ENCODE peak calls at places on chromosomes 6 and 20, in eight cellular contexts. One of them, this sample, is unnamed.

GRCh38 chr6:7805828-7806227 is 79.9 kb downstream of the BMP6 start:
- DNase-seq in left ventricle myocardium inferior: no peak
- DNase-seq in GM06990: no peak
- DNase-seq in H9: no peak
- DNase-seq in tibial artery: no peak
- DNase-seq in psoas muscle: no peak
- DNase-seq in glutamatergic neuron: no peak
- DNase-seq in HFFc6: no peak
- DNase-seq in this sample: no peak

GRCh38 chr20:38131588-38132121 is 33.4 kb downstream of the TGM2 start:
- DNase-seq in left ventricle myocardium inferior: no peak
- DNase-seq in glutamatergic neuron: no peak
- DNase-seq in HFFc6: peak; percentile 58
- DNase-seq in psoas muscle: no peak
- DNase-seq in GM06990: no peak
- DNase-seq in tibial artery: peak; percentile 44
- DNase-seq in H9: no peak
- DNase-seq in this sample: no peak

GRCh38 chr6:106924699-106925523 is 49.6 kb downstream of the CD24 start:
- DNase-seq in glutamatergic neuron: no peak
- DNase-seq in GM06990: no peak
- DNase-seq in left ventricle myocardium inferior: no peak
- DNase-seq in H9: no peak
- DNase-seq in tibial artery: no peak
- DNase-seq in psoas muscle: no peak
- DNase-seq in HFFc6: no peak
- DNase-seq in this sample: no peak

GRCh38 chr20:62707981-62708521 is 585 bp upstream of the NTSR1 start:
- DNase-seq in HFFc6: no peak
- DNase-seq in H9: peak; percentile 79
- DNase-seq in GM06990: no peak
- DNase-seq in left ventricle myocardium inferior: no peak
- DNase-seq in tibial artery: no peak
- DNase-seq in glutamatergic neuron: peak; percentile 73
- DNase-seq in psoas muscle: peak; percentile 2
- DNase-seq in this sample: no peak

GRCh38 chr20:19909696-19910095 is 107.5 kb upstream of the NAA20 start:
- DNase-seq in GM06990: no peak
- DNase-seq in tibial artery: peak; percentile 86
- DNase-seq in psoas muscle: peak; percentile 80
- DNase-seq in HFFc6: no peak
- DNase-seq in H9: no peak
- DNase-seq in left ventricle myocardium inferior: peak; percentile 84
- DNase-seq in glutamatergic neuron: no peak
- DNase-seq in this sample: no peak

GRCh38 chr6:104705095-104705707 is 154.5 kb downstream of the HACE1 start:
- DNase-seq in left ventricle myocardium inferior: peak; percentile 22
- DNase-seq in tibial artery: no peak
- DNase-seq in GM06990: no peak
- DNase-seq in HFFc6: no peak
- DNase-seq in glutamatergic neuron: no peak
- DNase-seq in psoas muscle: no peak
- DNase-seq in H9: no peak
- DNase-seq in this sample: no peak

GRCh38 chr6:132404330-132404729 is 3.1 kb upstream of the MOXD1 start:
- DNase-seq in psoas muscle: no peak
- DNase-seq in glutamatergic neuron: no peak
- DNase-seq in tibial artery: no peak
- DNase-seq in H9: no peak
- DNase-seq in HFFc6: no peak
- DNase-seq in GM06990: no peak
- DNase-seq in left ventricle myocardium inferior: no peak
- DNase-seq in this sample: no peak

GRCh38 chr6:145756170-145756662 is 20.9 kb upstream of the EPM2A start:
- DNase-seq in psoas muscle: peak; percentile 16
- DNase-seq in glutamatergic neuron: no peak
- DNase-seq in GM06990: no peak
- DNase-seq in left ventricle myocardium inferior: peak; percentile 18
- DNase-seq in H9: no peak
- DNase-seq in HFFc6: peak; percentile 92
- DNase-seq in tibial artery: peak; percentile 70
- DNase-seq in this sample: no peak

GRCh38 chr6:11496152-11497060 is 41.1 kb upstream of the TMEM170B start:
- DNase-seq in H9: peak; percentile 61
- DNase-seq in tibial artery: peak; percentile 73
- DNase-seq in GM06990: no peak
- DNase-seq in left ventricle myocardium inferior: no peak
- DNase-seq in psoas muscle: peak; percentile 22
- DNase-seq in HFFc6: peak; percentile 83
- DNase-seq in glutamatergic neuron: peak; percentile 45
- DNase-seq in this sample: peak; percentile 61

GRCh38 chr20:61818746-61819483 is 246.8 kb downstream of the TAF4 start:
- DNase-seq in GM06990: no peak
- DNase-seq in tibial artery: no peak
- DNase-seq in HFFc6: no peak
- DNase-seq in psoas muscle: peak; percentile 2
- DNase-seq in left ventricle myocardium inferior: no peak
- DNase-seq in H9: no peak
- DNase-seq in glutamatergic neuron: peak; percentile 11
- DNase-seq in this sample: no peak

GRCh38 chr6:70669133-70669532 is 1.4 kb downstream of the SMAP1 start:
- DNase-seq in left ventricle myocardium inferior: no peak
- DNase-seq in HFFc6: no peak
- DNase-seq in tibial artery: no peak
- DNase-seq in H9: no peak
- DNase-seq in GM06990: no peak
- DNase-seq in psoas muscle: no peak
- DNase-seq in glutamatergic neuron: no peak
- DNase-seq in this sample: peak; percentile 24

GRCh38 chr6:119241124-119241491 is 108.5 kb downstream of the MAN1A1 start:
- DNase-seq in left ventricle myocardium inferior: no peak
- DNase-seq in H9: no peak
- DNase-seq in glutamatergic neuron: no peak
- DNase-seq in HFFc6: no peak
- DNase-seq in tibial artery: no peak
- DNase-seq in GM06990: no peak
- DNase-seq in psoas muscle: no peak
- DNase-seq in this sample: no peak

GRCh38 chr6:36874016-36874442 is 574 bp downstream of the PPIL1 start:
- DNase-seq in psoas muscle: peak; percentile 48
- DNase-seq in tibial artery: no peak
- DNase-seq in glutamatergic neuron: no peak
- DNase-seq in GM06990: no peak
- DNase-seq in left ventricle myocardium inferior: no peak
- DNase-seq in HFFc6: no peak
- DNase-seq in H9: no peak
- DNase-seq in this sample: no peak

GRCh38 chr6:113564401-113565161 is 292.6 kb upstream of the MARCKS start:
- DNase-seq in tibial artery: peak; percentile 75
- DNase-seq in glutamatergic neuron: peak; percentile 81
- DNase-seq in H9: peak; percentile 94
- DNase-seq in psoas muscle: peak; percentile 67
- DNase-seq in GM06990: peak; percentile 23
- DNase-seq in HFFc6: peak; percentile 87
- DNase-seq in left ventricle myocardium inferior: peak; percentile 86
- DNase-seq in this sample: peak; percentile 20

GRCh38 chr6:45116714-45117410 is 211.3 kb upstream of the RUNX2 start:
- DNase-seq in psoas muscle: no peak
- DNase-seq in H9: no peak
- DNase-seq in tibial artery: no peak
- DNase-seq in glutamatergic neuron: no peak
- DNase-seq in left ventricle myocardium inferior: no peak
- DNase-seq in GM06990: no peak
- DNase-seq in HFFc6: peak; percentile 71
- DNase-seq in this sample: no peak

GRCh38 chr20:33732166-33732970 is 572 bp downstream of the ZNF341 start:
- DNase-seq in psoas muscle: peak; percentile 87
- DNase-seq in tibial artery: peak; percentile 92
- DNase-seq in HFFc6: peak; percentile 58
- DNase-seq in H9: peak; percentile 83
- DNase-seq in left ventricle myocardium inferior: peak; percentile 89
- DNase-seq in glutamatergic neuron: peak; percentile 89
- DNase-seq in GM06990: no peak
- DNase-seq in this sample: peak; percentile 90

GRCh38 chr6:160978141-160978926 is 13.2 kb upstream of the MAP3K4 start:
- DNase-seq in GM06990: no peak
- DNase-seq in H9: no peak
- DNase-seq in left ventricle myocardium inferior: no peak
- DNase-seq in HFFc6: peak; percentile 78
- DNase-seq in glutamatergic neuron: no peak
- DNase-seq in psoas muscle: no peak
- DNase-seq in tibial artery: no peak
- DNase-seq in this sample: no peak

GRCh38 chr20:12570371-12570770 is 438.4 kb upstream of the SPTLC3 start:
- DNase-seq in GM06990: no peak
- DNase-seq in H9: peak; percentile 81
- DNase-seq in left ventricle myocardium inferior: no peak
- DNase-seq in glutamatergic neuron: peak; percentile 64
- DNase-seq in psoas muscle: no peak
- DNase-seq in HFFc6: no peak
- DNase-seq in tibial artery: no peak
- DNase-seq in this sample: no peak

GRCh38 chr20:63258826-63259225 is 4.6 kb upstream of the NKAIN4 start:
- DNase-seq in psoas muscle: no peak
- DNase-seq in tibial artery: no peak
- DNase-seq in H9: no peak
- DNase-seq in glutamatergic neuron: no peak
- DNase-seq in HFFc6: no peak
- DNase-seq in GM06990: no peak
- DNase-seq in left ventricle myocardium inferior: no peak
- DNase-seq in this sample: no peak

GRCh38 chr6:150857062-150857905 is 8.2 kb upstream of the MTHFD1L start:
- DNase-seq in tibial artery: no peak
- DNase-seq in GM06990: no peak
- DNase-seq in H9: no peak
- DNase-seq in psoas muscle: no peak
- DNase-seq in HFFc6: peak; percentile 96
- DNase-seq in glutamatergic neuron: no peak
- DNase-seq in left ventricle myocardium inferior: no peak
- DNase-seq in this sample: no peak

DNA sequence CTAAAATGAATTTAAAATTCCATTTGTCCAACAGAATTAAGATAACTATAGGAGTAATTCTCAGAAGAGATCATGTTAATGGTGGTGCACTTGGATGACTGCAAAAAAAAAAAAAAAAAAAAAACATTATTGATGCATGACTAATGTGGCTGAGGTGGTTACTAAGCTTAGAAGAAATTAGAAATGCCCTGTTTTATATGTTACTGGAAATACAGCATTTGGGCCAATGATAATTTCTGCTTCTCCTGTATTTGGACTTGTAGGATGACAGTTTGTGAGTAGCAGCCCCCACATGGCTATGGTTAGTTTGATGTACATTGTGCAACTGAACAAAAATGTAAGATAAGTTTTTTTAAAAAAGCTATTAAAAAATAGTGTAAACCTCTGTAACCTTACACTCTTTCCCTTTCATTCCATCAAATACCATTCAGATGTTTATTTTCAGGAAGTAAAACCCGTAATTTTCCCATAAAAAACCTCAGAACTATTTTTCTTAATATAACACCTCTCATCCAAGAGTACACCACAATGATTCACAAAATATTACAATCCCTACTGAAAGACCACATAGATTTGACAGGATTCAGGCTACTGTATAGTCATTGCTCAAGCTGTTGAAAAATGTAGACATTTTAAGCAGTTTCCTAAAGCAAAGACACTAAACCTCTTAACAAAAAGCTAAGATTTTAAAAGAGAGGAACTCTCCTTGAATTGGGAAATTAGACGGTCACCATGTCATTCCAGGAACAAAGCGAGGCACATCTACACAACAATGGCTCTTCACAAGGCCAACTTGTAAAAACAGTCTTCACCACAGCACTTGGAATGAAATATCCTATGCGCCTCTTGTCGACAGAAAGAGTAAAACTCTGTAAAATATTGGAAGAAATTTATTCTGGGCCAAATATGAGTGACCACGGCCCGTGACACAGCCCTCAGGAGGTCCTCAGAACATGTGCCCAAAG is 83.0 kb downstream of the WDR27 start:
- DNase-seq in GM06990: no peak
- DNase-seq in tibial artery: no peak
- DNase-seq in left ventricle myocardium inferior: no peak
- DNase-seq in glutamatergic neuron: no peak
- DNase-seq in HFFc6: peak; percentile 94
- DNase-seq in psoas muscle: no peak
- DNase-seq in H9: no peak
- DNase-seq in this sample: no peak
- TF ChIP-seq CTCF in GM06990: no peak
- TF ChIP-seq CTCF in tibial artery: no peak
- TF ChIP-seq CTCF in left ventricle myocardium inferior: no peak
- TF ChIP-seq CTCF in glutamatergic neuron: no peak
- TF ChIP-seq CTCF in HFFc6: no peak
- TF ChIP-seq CTCF in psoas muscle: no peak
- TF ChIP-seq CTCF in H9: no peak
- TF ChIP-seq CTCF in this sample: no peak

DNA sequence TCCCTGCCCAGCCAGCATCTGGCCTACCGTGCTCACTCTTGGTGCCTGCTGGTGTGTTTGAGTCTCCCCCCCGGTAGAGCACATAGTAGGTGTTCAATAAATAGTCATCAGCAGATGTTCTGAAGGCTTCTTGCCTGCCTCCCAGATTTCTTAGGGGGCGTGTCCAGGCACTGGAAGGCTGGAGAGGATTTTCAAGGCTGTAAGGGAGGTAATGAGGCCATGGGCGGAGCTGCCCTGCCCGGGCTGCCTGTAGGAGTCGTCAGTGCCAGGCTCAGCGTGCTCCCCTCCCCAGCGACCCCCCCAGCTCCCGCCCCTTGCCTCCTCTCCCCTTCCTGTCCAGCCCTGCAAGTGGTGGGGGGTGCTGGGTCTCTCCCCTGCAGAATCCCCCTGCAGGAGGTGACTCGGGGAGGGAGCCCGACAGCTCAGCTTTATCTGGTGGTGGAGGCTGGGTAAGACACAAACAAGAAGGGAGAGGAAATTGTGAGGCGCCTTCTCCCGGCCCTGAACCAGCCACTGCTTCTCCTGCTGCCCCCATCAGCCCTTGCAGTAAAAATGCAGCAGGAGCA is 55.9 kb downstream of the BCAS4 start:
- DNase-seq in glutamatergic neuron: no peak
- DNase-seq in psoas muscle: no peak
- DNase-seq in H9: peak; percentile 77
- DNase-seq in GM06990: no peak
- DNase-seq in left ventricle myocardium inferior: no peak
- DNase-seq in HFFc6: no peak
- DNase-seq in tibial artery: no peak
- DNase-seq in this sample: no peak
- TF ChIP-seq CTCF in glutamatergic neuron: no peak
- TF ChIP-seq CTCF in psoas muscle: no peak
- TF ChIP-seq CTCF in H9: no peak
- TF ChIP-seq CTCF in GM06990: no peak
- TF ChIP-seq CTCF in left ventricle myocardium inferior: no peak
- TF ChIP-seq CTCF in HFFc6: no peak
- TF ChIP-seq CTCF in tibial artery: no peak
- TF ChIP-seq CTCF in this sample: no peak

GRCh38 chr6:135759831-135760230 is 91.7 kb upstream of the PDE7B start:
- DNase-seq in left ventricle myocardium inferior: no peak
- DNase-seq in H9: no peak
- DNase-seq in tibial artery: no peak
- DNase-seq in psoas muscle: no peak
- DNase-seq in HFFc6: no peak
- DNase-seq in glutamatergic neuron: no peak
- DNase-seq in GM06990: no peak
- DNase-seq in this sample: no peak
- TF ChIP-seq CTCF in left ventricle myocardium inferior: no peak
- TF ChIP-seq CTCF in H9: peak; percentile 49
- TF ChIP-seq CTCF in tibial artery: no peak
- TF ChIP-seq CTCF in psoas muscle: no peak
- TF ChIP-seq CTCF in HFFc6: no peak
- TF ChIP-seq CTCF in glutamatergic neuron: no peak
- TF ChIP-seq CTCF in GM06990: no peak
- TF ChIP-seq CTCF in this sample: no peak

GRCh38 chr6:166459272-166459671 is 76.5 kb upstream of the MPC1 start:
- DNase-seq in tibial artery: no peak
- DNase-seq in left ventricle myocardium inferior: no peak
- DNase-seq in GM06990: no peak
- DNase-seq in H9: no peak
- DNase-seq in HFFc6: no peak
- DNase-seq in glutamatergic neuron: peak; percentile 1
- DNase-seq in psoas muscle: no peak
- DNase-seq in this sample: no peak
- TF ChIP-seq CTCF in tibial artery: no peak
- TF ChIP-seq CTCF in left ventricle myocardium inferior: no peak
- TF ChIP-seq CTCF in GM06990: no peak
- TF ChIP-seq CTCF in H9: no peak
- TF ChIP-seq CTCF in HFFc6: no peak
- TF ChIP-seq CTCF in glutamatergic neuron: no peak
- TF ChIP-seq CTCF in psoas muscle: no peak
- TF ChIP-seq CTCF in this sample: no peak